ENCODE peak calls at places on chromosomes 6 and 20, in five cellular contexts. One of them, this sample, is unnamed.

GRCh38 chr6:130796313-130796905 is 30.8 kb upstream of the SMLR1 start:
- DNase-seq in heart left ventricle: no peak
- DNase-seq in mesothelial cell of epicardium: no peak
- DNase-seq in Peyer's patch: no peak
- DNase-seq in nephron progenitor cell: no peak
- DNase-seq in this sample: no peak

GRCh38 chr6:36436466-36436865 is 6.2 kb downstream of the PXT1 start:
- DNase-seq in nephron progenitor cell: no peak
- DNase-seq in mesothelial cell of epicardium: no peak
- DNase-seq in heart left ventricle: no peak
- DNase-seq in Peyer's patch: no peak
- DNase-seq in this sample: no peak

GRCh38 chr6:4950849-4951533 is 52.8 kb downstream of the RPP40 start:
- DNase-seq in mesothelial cell of epicardium: no peak
- DNase-seq in Peyer's patch: no peak
- DNase-seq in nephron progenitor cell: no peak
- DNase-seq in heart left ventricle: no peak
- DNase-seq in this sample: no peak

GRCh38 chr6:4820704-4821276 is 44.6 kb downstream of the CDYL start:
- DNase-seq in mesothelial cell of epicardium: no peak
- DNase-seq in Peyer's patch: no peak
- DNase-seq in heart left ventricle: no peak
- DNase-seq in nephron progenitor cell: no peak
- DNase-seq in this sample: no peak

GRCh38 chr6:91098006-91098405 is 511.1 kb upstream of the MAP3K7 start:
- DNase-seq in heart left ventricle: no peak
- DNase-seq in Peyer's patch: no peak
- DNase-seq in nephron progenitor cell: no peak
- DNase-seq in mesothelial cell of epicardium: no peak
- DNase-seq in this sample: no peak

GRCh38 chr6:80528115-80528514 is 421.6 kb downstream of the BCKDHB start:
- DNase-seq in Peyer's patch: no peak
- DNase-seq in heart left ventricle: no peak
- DNase-seq in nephron progenitor cell: no peak
- DNase-seq in mesothelial cell of epicardium: no peak
- DNase-seq in this sample: no peak

GRCh38 chr6:150001295-150001990 is 23.9 kb downstream of the RAET1L start:
- DNase-seq in mesothelial cell of epicardium: no peak
- DNase-seq in heart left ventricle: no peak
- DNase-seq in Peyer's patch: no peak
- DNase-seq in nephron progenitor cell: no peak
- DNase-seq in this sample: no peak

GRCh38 chr6:7730411-7730810 is 4.5 kb downstream of the BMP6 start:
- DNase-seq in Peyer's patch: no peak
- DNase-seq in heart left ventricle: no peak
- DNase-seq in nephron progenitor cell: no peak
- DNase-seq in mesothelial cell of epicardium: no peak
- DNase-seq in this sample: no peak

GRCh38 chr6:25370175-25371036 is 91.2 kb downstream of the CARMIL1 start:
- DNase-seq in Peyer's patch: no peak
- DNase-seq in nephron progenitor cell: no peak
- DNase-seq in heart left ventricle: no peak
- DNase-seq in mesothelial cell of epicardium: no peak
- DNase-seq in this sample: no peak

GRCh38 chr20:63703471-63703975 is 4.3 kb downstream of the ARFRP1 start:
- DNase-seq in heart left ventricle: no peak
- DNase-seq in mesothelial cell of epicardium: peak; percentile 18
- DNase-seq in nephron progenitor cell: no peak
- DNase-seq in Peyer's patch: peak; percentile 46
- DNase-seq in this sample: no peak

GRCh38 chr20:1134355-1134754 is 16.0 kb downstream of the PSMF1 start:
- DNase-seq in nephron progenitor cell: no peak
- DNase-seq in Peyer's patch: no peak
- DNase-seq in mesothelial cell of epicardium: no peak
- DNase-seq in heart left ventricle: no peak
- DNase-seq in this sample: no peak

GRCh38 chr20:43138061-43138860 is 51.4 kb downstream of the PTPRT start:
- DNase-seq in Peyer's patch: no peak
- DNase-seq in mesothelial cell of epicardium: no peak
- DNase-seq in heart left ventricle: no peak
- DNase-seq in nephron progenitor cell: no peak
- DNase-seq in this sample: no peak

GRCh38 chr20:56359212-56360132 is 698 bp downstream of the FAM210B start:
- DNase-seq in heart left ventricle: peak; percentile 60
- DNase-seq in nephron progenitor cell: peak; percentile 38
- DNase-seq in mesothelial cell of epicardium: no peak
- DNase-seq in Peyer's patch: peak; percentile 65
- DNase-seq in this sample: no peak

GRCh38 chr20:25057234-25058050 is 497 bp downstream of the ACSS1 start:
- DNase-seq in heart left ventricle: peak; percentile 86
- DNase-seq in nephron progenitor cell: peak; percentile 67
- DNase-seq in Peyer's patch: peak; percentile 88
- DNase-seq in mesothelial cell of epicardium: no peak
- DNase-seq in this sample: peak; percentile 90

GRCh38 chr20:52529856-52530255 is 338.3 kb upstream of the ZFP64 start:
- DNase-seq in nephron progenitor cell: no peak
- DNase-seq in mesothelial cell of epicardium: no peak
- DNase-seq in heart left ventricle: no peak
- DNase-seq in Peyer's patch: no peak
- DNase-seq in this sample: no peak

GRCh38 chr20:20711413-20711812 is 1.0 kb downstream of the RALGAPA2 start:
- DNase-seq in Peyer's patch: peak; percentile 56
- DNase-seq in nephron progenitor cell: no peak
- DNase-seq in mesothelial cell of epicardium: no peak
- DNase-seq in heart left ventricle: no peak
- DNase-seq in this sample: peak; percentile 25

DNA sequence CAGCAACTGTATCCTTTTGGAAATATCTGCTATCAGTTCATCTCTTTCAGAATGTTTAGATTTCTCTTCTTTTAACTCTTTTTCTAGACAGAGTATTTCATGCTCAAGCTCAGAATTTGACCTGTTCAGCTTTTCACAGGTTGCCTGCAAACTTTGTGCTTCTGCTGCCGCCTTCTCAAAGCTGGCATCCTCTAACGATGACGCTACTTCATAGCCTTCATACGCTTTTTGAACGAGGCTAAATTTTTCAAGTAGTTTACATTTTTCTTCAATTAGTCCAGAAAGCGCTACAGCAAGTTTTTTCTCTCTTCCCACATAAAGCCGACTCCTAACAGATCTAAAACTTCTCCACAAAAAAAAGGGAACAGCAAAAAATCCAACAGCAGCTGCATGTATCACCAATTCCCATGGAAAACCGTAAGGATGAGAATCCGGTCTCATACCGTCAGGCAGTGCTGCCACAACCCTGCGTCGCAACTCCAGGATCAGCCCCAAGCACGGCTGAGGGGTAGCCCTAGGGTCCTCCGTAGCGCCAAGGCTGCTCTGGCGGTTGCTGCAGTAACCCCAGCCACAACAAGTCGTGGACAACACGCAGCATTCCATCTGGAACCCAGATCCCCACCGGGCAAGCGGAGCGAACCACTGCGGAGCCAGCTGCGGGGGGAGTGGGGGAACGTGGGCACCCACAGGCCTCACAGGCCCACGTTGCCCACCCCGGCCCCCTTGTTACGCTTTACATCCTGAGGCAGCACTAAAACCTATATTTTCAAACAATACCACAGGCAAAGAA is 30.6 kb downstream of the DACT2 start:
- DNase-seq in mesothelial cell of epicardium: no peak
- DNase-seq in heart left ventricle: no peak
- DNase-seq in nephron progenitor cell: no peak
- DNase-seq in Peyer's patch: no peak
- DNase-seq in this sample: no peak
- TF ChIP-seq CTCF in mesothelial cell of epicardium: no peak
- TF ChIP-seq CTCF in heart left ventricle: no peak
- TF ChIP-seq CTCF in nephron progenitor cell: no peak
- TF ChIP-seq CTCF in Peyer's patch: no peak
- TF ChIP-seq CTCF in this sample: no peak

DNA sequence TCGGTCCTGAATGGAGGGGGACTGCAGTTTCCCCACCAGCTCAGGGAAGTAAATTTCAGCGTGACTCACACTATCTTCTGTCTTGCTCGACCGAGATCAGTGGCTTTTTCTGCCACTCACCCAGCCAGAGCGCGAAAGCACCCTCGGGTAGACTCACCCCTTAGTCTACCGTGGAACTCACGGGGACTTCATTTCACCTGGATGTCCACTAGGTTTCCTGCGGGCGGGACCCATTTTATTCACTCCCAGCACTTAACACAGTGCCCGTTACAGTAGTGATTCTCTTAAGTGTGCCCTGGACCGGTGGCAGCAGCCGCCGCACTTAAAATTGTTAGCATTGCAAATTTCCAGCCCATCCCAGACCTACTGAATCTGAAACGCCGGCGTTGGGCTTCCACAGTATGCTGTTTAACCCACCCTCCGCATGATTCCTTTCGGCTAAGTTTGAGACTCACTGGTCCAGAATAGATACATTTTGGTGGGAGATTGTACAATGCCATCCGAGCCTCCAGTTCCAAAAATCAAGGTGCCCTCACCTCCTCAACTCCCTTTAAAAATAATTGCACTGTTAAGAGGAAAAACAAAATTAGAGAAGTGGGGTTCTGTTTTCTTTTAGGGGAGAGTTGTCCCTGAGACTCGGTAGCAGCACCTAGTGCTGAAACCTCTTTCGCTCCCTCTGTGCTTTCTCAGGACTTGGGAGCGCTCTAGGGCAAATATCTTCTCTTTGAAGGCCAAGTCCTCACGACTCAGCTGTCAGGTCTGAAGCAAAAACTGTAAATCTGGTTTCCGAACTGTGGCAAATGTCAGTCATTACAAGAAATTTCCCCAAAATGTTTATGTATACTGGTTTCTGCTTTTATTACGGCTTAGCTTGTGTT is 1.0 kb downstream of the SMPDL3A start:
- DNase-seq in nephron progenitor cell: peak; percentile 20
- DNase-seq in mesothelial cell of epicardium: no peak
- DNase-seq in Peyer's patch: no peak
- DNase-seq in heart left ventricle: peak; percentile 36
- DNase-seq in this sample: no peak
- TF ChIP-seq CTCF in nephron progenitor cell: no peak
- TF ChIP-seq CTCF in mesothelial cell of epicardium: no peak
- TF ChIP-seq CTCF in Peyer's patch: no peak
- TF ChIP-seq CTCF in heart left ventricle: no peak
- TF ChIP-seq CTCF in this sample: no peak

DNA sequence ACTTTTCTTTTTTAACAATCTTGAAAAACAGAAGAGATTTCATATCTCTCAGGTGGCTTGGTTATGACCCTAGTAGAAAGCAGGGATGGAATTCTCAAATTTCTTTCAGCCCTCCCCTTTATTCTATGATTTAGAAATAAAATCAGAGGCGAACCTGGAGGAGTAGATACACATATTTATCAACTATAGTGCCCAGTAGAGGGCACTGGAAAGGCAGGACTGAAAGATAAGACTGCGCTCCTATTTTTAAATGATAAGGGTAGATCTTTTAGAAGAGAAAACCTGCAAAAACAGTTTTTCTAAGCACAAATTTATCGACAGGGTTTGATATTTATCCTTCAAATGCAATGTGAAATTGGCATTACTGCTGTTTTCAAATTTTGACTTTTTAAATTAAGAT is 1296.6 kb downstream of the EPHA7 start:
- DNase-seq in mesothelial cell of epicardium: no peak
- DNase-seq in nephron progenitor cell: no peak
- DNase-seq in Peyer's patch: no peak
- DNase-seq in heart left ventricle: no peak
- DNase-seq in this sample: no peak
- TF ChIP-seq CTCF in mesothelial cell of epicardium: peak; percentile 20
- TF ChIP-seq CTCF in nephron progenitor cell: peak; percentile 28
- TF ChIP-seq CTCF in Peyer's patch: no peak
- TF ChIP-seq CTCF in heart left ventricle: peak; percentile 13
- TF ChIP-seq CTCF in this sample: no peak

DNA sequence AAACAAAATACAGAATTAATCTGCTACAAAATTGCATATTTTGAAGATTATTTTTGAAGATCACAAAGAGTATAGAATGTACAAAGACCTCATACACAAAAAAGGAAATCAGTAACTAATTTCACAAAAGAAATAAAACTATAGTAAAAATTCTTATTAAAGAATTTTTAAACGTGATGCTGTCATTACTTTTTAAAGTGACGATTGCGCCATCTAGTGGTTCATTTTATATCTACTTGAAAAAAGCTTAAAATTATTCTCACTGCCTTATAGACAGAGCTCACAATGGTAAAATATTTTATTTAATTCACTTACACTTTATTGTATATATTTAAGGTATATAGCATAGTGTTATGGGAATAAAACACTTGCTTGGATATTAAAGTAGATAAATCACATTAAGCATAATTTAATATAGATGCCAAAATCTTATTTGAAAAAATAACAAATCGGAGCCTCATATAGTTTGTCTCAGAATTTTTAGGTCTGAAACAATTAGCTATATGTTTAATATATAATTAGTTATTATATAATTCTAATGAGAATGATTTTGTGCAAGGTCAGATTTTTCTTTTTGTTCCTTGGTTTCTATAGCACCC is 128.8 kb downstream of the PHF3 start:
- DNase-seq in Peyer's patch: no peak
- DNase-seq in mesothelial cell of epicardium: no peak
- DNase-seq in nephron progenitor cell: peak; percentile 3
- DNase-seq in heart left ventricle: no peak
- DNase-seq in this sample: no peak
- TF ChIP-seq CTCF in Peyer's patch: peak; percentile 56
- TF ChIP-seq CTCF in mesothelial cell of epicardium: peak; percentile 95
- TF ChIP-seq CTCF in nephron progenitor cell: peak; percentile 73
- TF ChIP-seq CTCF in heart left ventricle: peak; percentile 83
- TF ChIP-seq CTCF in this sample: peak; percentile 74

DNA sequence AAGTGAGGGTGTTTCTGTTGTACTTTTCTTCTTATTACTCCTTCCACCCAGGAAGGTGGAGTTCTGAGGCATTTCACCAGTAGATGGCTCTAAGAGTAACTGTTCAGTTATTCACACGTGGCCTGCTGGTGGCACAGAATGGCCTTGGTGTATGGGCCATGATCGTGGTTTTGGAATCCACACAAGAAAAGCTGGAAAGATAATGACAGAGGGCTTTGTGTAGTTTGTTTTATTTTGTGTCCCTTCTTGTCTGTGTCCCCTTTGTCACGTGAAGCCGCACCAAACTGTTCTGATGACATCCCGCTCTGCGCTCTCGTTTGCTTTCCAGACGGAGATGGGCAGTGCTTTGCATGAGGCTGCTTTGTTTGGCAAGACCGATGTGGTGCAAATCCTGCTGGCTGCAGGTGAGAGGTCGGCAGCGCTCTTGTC is 93.4 kb downstream of the ANKS1A start:
- DNase-seq in Peyer's patch: no peak
- DNase-seq in heart left ventricle: no peak
- DNase-seq in nephron progenitor cell: no peak
- DNase-seq in mesothelial cell of epicardium: no peak
- DNase-seq in this sample: no peak
- TF ChIP-seq CTCF in Peyer's patch: peak; percentile 24
- TF ChIP-seq CTCF in heart left ventricle: no peak
- TF ChIP-seq CTCF in nephron progenitor cell: no peak
- TF ChIP-seq CTCF in mesothelial cell of epicardium: no peak
- TF ChIP-seq CTCF in this sample: no peak

DNA sequence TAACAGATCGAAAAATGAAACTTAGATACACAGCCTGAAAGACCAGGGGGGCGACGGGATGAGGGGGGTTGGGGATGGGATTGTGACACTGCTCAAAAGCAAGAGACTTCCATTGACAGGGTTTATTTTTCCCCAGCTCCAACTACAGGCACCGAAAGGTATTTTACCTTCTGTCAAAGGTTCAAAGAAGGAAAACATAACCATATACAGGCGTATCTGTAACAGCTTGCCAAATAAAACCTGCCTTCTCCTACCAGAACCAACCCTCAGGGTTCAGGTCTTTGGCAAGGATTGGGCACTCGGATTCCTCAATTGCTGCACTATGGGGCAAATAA is 1.3 kb downstream of the EPHA7 start:
- DNase-seq in mesothelial cell of epicardium: no peak
- DNase-seq in heart left ventricle: no peak
- DNase-seq in nephron progenitor cell: no peak
- DNase-seq in Peyer's patch: no peak
- DNase-seq in this sample: no peak
- TF ChIP-seq CTCF in mesothelial cell of epicardium: no peak
- TF ChIP-seq CTCF in heart left ventricle: no peak
- TF ChIP-seq CTCF in nephron progenitor cell: no peak
- TF ChIP-seq CTCF in Peyer's patch: no peak
- TF ChIP-seq CTCF in this sample: no peak